ENCODE peak calls at places on chromosomes 6 and 20, in five cellular contexts. D is fibroblast of mammary gland, Q is spleen, E is fibroblast of pulmonary artery, O is upper lobe of right lung. I is an unnamed sample.

GRCh38 chr20:18773566-18773965 is 40.0 kb upstream of the SCP2D1 start:
- DNase-seq in D (no peak), Q (no peak), E (no peak), O (no peak), I (no peak)

GRCh38 chr6:11865926-11866325 is 87.3 kb upstream of the ADTRP start:
- DNase-seq in D (peak; percentile 57), Q (no peak), E (no peak), O (no peak), I (peak; percentile 73)

GRCh38 chr6:26243742-26244141 is 121.3 kb upstream of the BTN3A2 start:
- DNase-seq in D (no peak), Q (no peak), E (no peak), O (no peak), I (no peak)

GRCh38 chr6:13413906-13414555 is 73.4 kb downstream of the GFOD1 start:
- DNase-seq in D (no peak), Q (peak; percentile 77), E (no peak), O (no peak), I (no peak)

GRCh38 chr6:30826961-30827342 is 57.4 kb upstream of the DDR1 start:
- DNase-seq in D (no peak), Q (no peak), E (no peak), O (no peak), I (no peak)

GRCh38 chr20:11454966-11455799 is 462.5 kb upstream of the BTBD3 start:
- DNase-seq in D (peak; percentile 69), Q (no peak), E (peak; percentile 79), O (no peak), I (peak; percentile 82)

GRCh38 chr6:149026530-149026942 is 279.7 kb downstream of the UST start:
- DNase-seq in D (peak; percentile 97), Q (no peak), E (peak; percentile 89), O (no peak), I (peak; percentile 95)

GRCh38 chr6:158040051-158040803 is 58.6 kb downstream of the SYNJ2 start:
- DNase-seq in D (peak; percentile 99), Q (no peak), E (peak; percentile 98), O (peak; percentile 9), I (peak; percentile 94)

GRCh38 chr6:74277749-74278148 is 581.7 kb downstream of the CD109 start:
- DNase-seq in D (no peak), Q (no peak), E (peak; percentile 51), O (no peak), I (peak; percentile 19)

GRCh38 chr20:52859156-52859887 is 112.8 kb upstream of the TSHZ2 start:
- DNase-seq in D (peak; percentile 82), Q (no peak), E (peak; percentile 46), O (no peak), I (no peak)

GRCh38 chr6:11810039-11810541 is 31.5 kb upstream of the ADTRP start:
- DNase-seq in D (peak; percentile 78), Q (no peak), E (peak; percentile 97), O (peak; percentile 81), I (peak; percentile 77)

GRCh38 chr20:56731496-56731895 is 102.4 kb downstream of the TFAP2C start:
- DNase-seq in D (no peak), Q (no peak), E (no peak), O (no peak), I (no peak)

GRCh38 chr20:56733967-56734366 is 104.9 kb downstream of the TFAP2C start:
- DNase-seq in D (no peak), Q (no peak), E (no peak), O (no peak), I (no peak)

GRCh38 chr20:56731041-56731440 is 101.9 kb downstream of the TFAP2C start:
- DNase-seq in D (no peak), Q (no peak), E (no peak), O (no peak), I (no peak)

GRCh38 chr20:56736285-56736857 is 107.3 kb downstream of the TFAP2C start:
- DNase-seq in D (no peak), Q (no peak), E (no peak), O (no peak), I (no peak)

DNA sequence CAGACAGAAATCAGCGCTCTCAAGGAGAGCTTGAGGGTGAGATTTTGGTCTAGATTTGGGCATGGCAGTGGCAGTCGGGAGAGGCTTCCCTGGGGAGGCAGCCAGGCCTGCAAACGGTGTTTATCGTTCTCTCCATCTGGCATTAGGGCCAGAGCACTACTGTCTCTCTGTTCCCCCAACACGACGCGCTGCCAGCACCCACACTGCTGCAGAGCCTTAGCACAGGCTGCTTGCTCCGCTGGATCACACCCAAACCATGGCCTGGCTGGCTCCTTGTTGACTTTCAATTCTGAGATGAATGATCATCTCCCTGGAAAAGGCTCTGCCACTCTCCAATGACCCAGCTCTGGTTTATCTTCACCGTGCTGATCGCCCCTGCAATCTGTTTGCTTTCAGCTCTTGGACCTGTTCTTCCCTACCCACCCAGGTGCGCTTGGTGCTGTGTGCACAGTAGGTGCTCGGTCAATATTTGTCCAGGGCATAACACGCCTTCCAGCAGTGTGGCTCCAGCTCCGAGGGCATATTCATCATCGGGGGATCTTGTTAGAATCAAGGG is 106.1 kb downstream of the TFAP2C start:
- DNase-seq in D (no peak), Q (no peak), E (no peak), O (no peak), I (no peak)
- H3K4me3 ChIP-seq in D (no peak overlapping the region), Q (no peak overlapping the region), E (no peak overlapping the region), O (no peak overlapping the region), I (no peak overlapping the region)

GRCh38 chr20:673606-674005 is 2.0 kb downstream of the SCRT2 start:
- DNase-seq in D (no peak), Q (no peak), E (no peak), O (no peak), I (no peak)

GRCh38 chr20:671252-672030 is 4.2 kb downstream of the SCRT2 start:
- DNase-seq in D (no peak), Q (no peak), E (no peak), O (no peak), I (no peak)

GRCh38 chr20:674936-675452 is 608 bp downstream of the SCRT2 start:
- DNase-seq in D (no peak), Q (peak; percentile 73), E (no peak), O (no peak), I (no peak)

GRCh38 chr20:675453-676314 is at the start of gene SCRT2:
- DNase-seq in D (peak; percentile 50), Q (peak; percentile 90), E (peak; percentile 71), O (peak; percentile 90), I (peak; percentile 90)

DNA sequence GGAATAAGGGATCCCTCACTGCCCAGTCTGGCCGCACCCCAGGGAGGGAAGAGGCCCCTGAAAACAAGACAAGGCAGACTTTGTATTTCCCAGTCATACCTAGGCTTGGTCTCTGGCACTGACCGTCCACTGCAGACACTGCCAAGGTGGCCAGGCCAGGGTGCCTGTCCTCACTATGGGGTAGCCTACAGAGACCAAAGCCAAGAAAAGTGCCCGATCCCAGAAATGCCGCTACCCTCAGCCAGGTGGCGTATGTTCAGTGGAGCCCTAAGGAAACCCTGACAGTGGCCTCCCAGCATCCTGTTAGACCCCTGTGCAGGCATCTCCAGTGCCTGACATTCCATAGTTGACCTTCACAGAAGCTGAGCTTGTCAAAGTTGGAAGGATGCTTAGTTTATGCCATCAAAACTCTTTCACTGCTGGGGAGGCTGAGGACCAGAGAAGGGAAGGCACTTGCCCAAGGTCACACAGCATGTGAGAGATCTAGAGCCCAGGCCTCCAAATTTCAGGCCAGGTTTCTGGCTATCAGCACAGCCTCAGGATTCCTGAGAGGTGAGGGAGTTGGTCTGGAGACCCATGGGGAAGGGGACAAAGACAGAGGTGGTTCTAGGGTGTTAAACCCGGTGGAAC is 2.5 kb downstream of the SCRT2 start:
- DNase-seq in D (no peak), Q (peak; percentile 54), E (no peak), O (no peak), I (no peak)
- TF ChIP-seq CTCF in D (no peak), Q (no peak), E (peak; percentile 22), O (no peak), I (no peak)

DNA sequence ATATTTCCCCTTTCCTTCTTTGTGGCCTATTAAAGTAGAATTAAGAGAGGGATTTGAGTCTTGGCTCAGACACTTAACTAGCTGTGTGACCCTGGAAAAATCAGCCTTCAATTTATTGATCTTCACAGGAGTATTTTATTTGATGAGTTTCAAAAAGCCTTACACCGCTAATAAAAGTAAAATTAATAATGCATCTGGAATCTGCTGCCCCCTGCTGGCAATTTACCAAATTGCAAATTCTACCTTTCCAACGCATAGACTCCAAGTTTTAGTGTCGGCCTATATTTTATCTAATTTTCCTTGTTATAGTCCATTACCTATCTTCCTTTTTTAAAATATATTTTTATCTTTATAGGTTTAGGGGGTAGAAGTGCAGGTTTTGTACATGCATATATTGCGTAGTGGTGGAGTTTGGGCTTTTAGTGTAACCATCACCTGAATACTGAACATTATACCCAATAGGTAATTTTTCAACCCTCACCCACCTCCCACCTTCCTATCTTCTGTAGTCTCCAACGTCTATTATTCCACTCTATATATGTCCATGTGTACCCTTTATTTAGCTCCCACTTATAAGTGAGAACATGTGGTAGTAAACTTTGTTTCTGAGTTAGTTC is 46.3 kb downstream of the GOPC start:
- DNase-seq in D (peak; percentile 47), Q (no peak), E (peak; percentile 61), O (no peak), I (no peak)
- H3K4me3 ChIP-seq in D (no peak overlapping the region), Q (no peak overlapping the region), E (no peak overlapping the region), O (no peak overlapping the region), I (no peak overlapping the region)

DNA sequence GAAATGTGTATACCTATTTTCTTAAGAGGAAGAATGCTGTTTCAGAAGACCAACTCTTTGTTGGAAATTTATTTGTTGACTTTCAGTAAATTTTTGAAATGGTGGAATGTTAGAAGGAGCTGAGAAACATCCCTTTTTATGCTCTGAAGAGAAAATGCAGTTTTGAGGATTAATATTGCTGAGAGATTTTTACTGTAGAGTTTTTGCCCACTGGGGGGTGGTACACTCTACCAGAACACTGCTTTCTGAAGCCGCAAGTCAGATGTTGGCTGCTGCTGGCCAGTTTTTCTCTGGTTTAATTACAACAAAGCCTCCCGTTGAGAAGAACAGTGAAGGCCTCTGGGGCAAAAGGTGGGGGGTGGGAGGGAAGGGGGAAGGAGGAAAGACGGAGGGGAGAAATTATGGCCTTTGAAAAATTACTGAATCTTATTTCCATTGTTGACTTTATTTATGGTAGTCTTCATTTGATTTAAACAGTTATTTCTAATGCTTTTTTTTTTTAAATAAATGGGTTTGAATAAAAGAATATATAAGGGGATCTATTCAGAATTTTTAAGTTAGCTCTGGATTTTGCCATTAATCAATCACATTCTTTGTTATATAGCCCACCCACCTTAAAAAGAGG is 3.0 kb downstream of the FLRT3 start:
- DNase-seq in D (peak; percentile 60), Q (no peak), E (peak; percentile 70), O (no peak), I (peak; percentile 81)
- TF ChIP-seq CTCF in D (peak; percentile 51), Q (no peak), E (peak; percentile 51), O (peak; percentile 36), I (peak; percentile 52)